ENCODE peak calls at places on chromosome 7, in five cellular contexts. One of them, this sample, is unnamed.

GRCh38 chr7:142885311-142886230 is at the start of gene TRPV6:
- DNase-seq in IMR-90: no peak
- DNase-seq in GM23338: peak
- DNase-seq in natural killer cell: peak
- DNase-seq in AG04450: no peak
- DNase-seq in this sample: no peak

GRCh38 chr7:112930787-112931186 is 140.6 kb upstream of the TMEM168 start:
- DNase-seq in IMR-90: peak
- DNase-seq in GM23338: no peak
- DNase-seq in natural killer cell: no peak
- DNase-seq in AG04450: no peak
- DNase-seq in this sample: no peak

GRCh38 chr7:115356139-115356746 is 434.3 kb downstream of the MDFIC start:
- DNase-seq in IMR-90: peak
- DNase-seq in GM23338: peak
- DNase-seq in natural killer cell: no peak
- DNase-seq in AG04450: no peak
- DNase-seq in this sample: no peak

GRCh38 chr7:144454-144826 is 47.9 kb upstream of the FAM20C start:
- DNase-seq in IMR-90: no peak
- DNase-seq in GM23338: no peak
- DNase-seq in natural killer cell: no peak
- DNase-seq in AG04450: no peak
- DNase-seq in this sample: no peak

GRCh38 chr7:141693082-141693481 is 8.9 kb downstream of the DENND11 start:
- DNase-seq in IMR-90: no peak
- DNase-seq in GM23338: no peak
- DNase-seq in natural killer cell: no peak
- DNase-seq in AG04450: no peak
- DNase-seq in this sample: no peak

GRCh38 chr7:157897686-157898085 is 560.9 kb downstream of the DNAJB6 start:
- DNase-seq in IMR-90: no peak
- DNase-seq in GM23338: no peak
- DNase-seq in natural killer cell: no peak
- DNase-seq in AG04450: no peak
- DNase-seq in this sample: no peak

GRCh38 chr7:44980393-44981034 is 1.7 kb upstream of the MYO1G start:
- DNase-seq in IMR-90: peak
- DNase-seq in GM23338: no peak
- DNase-seq in natural killer cell: no peak
- DNase-seq in AG04450: no peak
- DNase-seq in this sample: no peak

GRCh38 chr7:155877167-155877566 is 64.9 kb upstream of the SHH start:
- DNase-seq in IMR-90: no peak
- DNase-seq in GM23338: no peak
- DNase-seq in natural killer cell: no peak
- DNase-seq in AG04450: no peak
- DNase-seq in this sample: no peak

GRCh38 chr7:92851732-92852131 is 15.4 kb upstream of the CDK6 start:
- DNase-seq in IMR-90: peak
- DNase-seq in GM23338: no peak
- DNase-seq in natural killer cell: no peak
- DNase-seq in AG04450: no peak
- DNase-seq in this sample: no peak

GRCh38 chr7:1555813-1556540 is at the start of gene TMEM184A:
- DNase-seq in IMR-90: no peak
- DNase-seq in GM23338: peak
- DNase-seq in natural killer cell: no peak
- DNase-seq in AG04450: no peak
- DNase-seq in this sample: no peak

GRCh38 chr7:46943996-46944395 is 637.9 kb downstream of the TNS3 start:
- DNase-seq in IMR-90: no peak
- DNase-seq in GM23338: no peak
- DNase-seq in natural killer cell: no peak
- DNase-seq in AG04450: no peak
- DNase-seq in this sample: no peak

GRCh38 chr7:45682836-45683555 is 108.8 kb downstream of the ADCY1 start:
- DNase-seq in IMR-90: no peak
- DNase-seq in GM23338: no peak
- DNase-seq in natural killer cell: no peak
- DNase-seq in AG04450: no peak
- DNase-seq in this sample: no peak

GRCh38 chr7:22001345-22002004 is 55.8 kb upstream of the CDCA7L start:
- DNase-seq in IMR-90: peak
- DNase-seq in GM23338: peak
- DNase-seq in natural killer cell: no peak
- DNase-seq in AG04450: peak
- DNase-seq in this sample: peak

GRCh38 chr7:80420876-80421275 is 91.0 kb downstream of the GNAT3 start:
- DNase-seq in IMR-90: no peak
- DNase-seq in GM23338: no peak
- DNase-seq in natural killer cell: no peak
- DNase-seq in AG04450: no peak
- DNase-seq in this sample: no peak

GRCh38 chr7:95320663-95321062 is 3.7 kb downstream of the PON1 start:
- DNase-seq in IMR-90: no peak
- DNase-seq in GM23338: no peak
- DNase-seq in natural killer cell: no peak
- DNase-seq in AG04450: no peak
- DNase-seq in this sample: no peak

GRCh38 chr7:11706666-11707605 is 125.1 kb downstream of the THSD7A start:
- DNase-seq in IMR-90: no peak
- DNase-seq in GM23338: no peak
- DNase-seq in natural killer cell: no peak
- DNase-seq in AG04450: no peak
- DNase-seq in this sample: no peak

GRCh38 chr7:16436306-16436705 is 15.0 kb upstream of the CRPPA start:
- DNase-seq in IMR-90: no peak
- DNase-seq in GM23338: no peak
- DNase-seq in natural killer cell: no peak
- DNase-seq in AG04450: no peak
- DNase-seq in this sample: no peak

GRCh38 chr7:91383186-91383585 is 119.0 kb downstream of the FZD1 start:
- DNase-seq in IMR-90: peak
- DNase-seq in GM23338: no peak
- DNase-seq in natural killer cell: no peak
- DNase-seq in AG04450: peak
- DNase-seq in this sample: no peak

DNA sequence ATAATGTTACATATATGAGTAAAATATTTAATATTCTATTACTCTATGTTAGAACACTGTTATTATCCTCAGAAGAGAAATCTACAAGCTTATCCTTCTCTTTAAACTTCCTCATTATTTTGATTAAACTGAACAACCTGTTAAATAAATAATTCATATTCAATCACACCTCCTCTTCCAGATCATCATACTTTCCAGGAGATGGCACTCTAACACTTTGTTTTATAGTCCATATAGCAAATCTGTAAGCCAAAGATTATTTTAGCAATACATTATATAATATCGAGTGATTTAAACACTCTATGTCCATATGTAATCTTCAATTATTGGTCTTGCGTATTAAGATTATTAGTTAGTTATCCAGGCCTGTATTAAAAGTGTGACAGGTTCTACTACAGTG is 694.1 kb downstream of the ANKRD7 start:
- DNase-seq in IMR-90: peak
- DNase-seq in GM23338: peak
- DNase-seq in natural killer cell: no peak
- DNase-seq in AG04450: no peak
- DNase-seq in this sample: no peak
- TF ChIP-seq CTCF in IMR-90: peak
- TF ChIP-seq CTCF in GM23338: peak
- TF ChIP-seq CTCF in natural killer cell: no peak
- TF ChIP-seq CTCF in AG04450: peak
- TF ChIP-seq CTCF in this sample: no peak

DNA sequence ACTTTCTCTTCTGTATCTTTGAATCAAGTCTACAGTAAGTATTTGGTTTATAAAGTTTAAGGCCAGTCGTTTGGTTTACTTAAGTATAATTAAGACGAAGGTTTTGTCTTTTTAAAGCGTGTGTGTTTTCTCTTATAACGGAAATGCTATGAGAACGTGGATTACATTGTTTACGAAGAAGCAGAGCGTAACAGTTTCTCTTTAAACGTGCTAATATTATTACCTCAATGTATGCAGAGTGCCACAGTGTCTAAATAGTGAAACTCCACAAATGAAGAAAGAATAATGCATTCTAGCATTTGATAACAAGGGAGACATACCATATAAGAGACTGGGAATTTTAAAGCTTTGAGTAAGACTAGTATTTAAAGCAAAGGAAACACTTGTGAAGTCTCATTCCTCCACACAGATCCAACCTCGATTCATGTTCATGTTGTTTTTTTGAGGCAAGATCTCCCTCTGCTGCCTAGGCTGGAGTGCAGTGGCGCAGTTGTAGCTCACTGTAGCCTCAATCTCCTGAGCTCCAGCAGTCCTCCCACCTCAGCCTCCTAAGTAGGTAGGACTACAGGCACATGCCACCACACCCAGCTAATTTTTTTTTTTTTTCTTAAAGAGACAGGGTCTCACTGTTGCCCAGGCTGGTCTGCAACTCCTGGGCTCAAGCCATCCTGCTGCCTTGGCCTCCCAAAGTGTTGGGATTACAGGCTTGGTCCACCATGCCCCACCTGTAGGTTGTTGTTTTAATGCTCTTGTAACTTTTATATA is 75.1 kb downstream of the ANKRD61 start:
- DNase-seq in IMR-90: peak
- DNase-seq in GM23338: peak
- DNase-seq in natural killer cell: no peak
- DNase-seq in AG04450: no peak
- DNase-seq in this sample: no peak
- TF ChIP-seq CTCF in IMR-90: peak
- TF ChIP-seq CTCF in GM23338: no peak
- TF ChIP-seq CTCF in natural killer cell: no peak
- TF ChIP-seq CTCF in AG04450: peak
- TF ChIP-seq CTCF in this sample: no peak

GRCh38 chr7:27377988-27378387 is 135.4 kb downstream of the EVX1 start:
- DNase-seq in IMR-90: no peak
- DNase-seq in GM23338: peak
- DNase-seq in natural killer cell: no peak
- DNase-seq in AG04450: no peak
- DNase-seq in this sample: no peak
- TF ChIP-seq CTCF in IMR-90: no peak
- TF ChIP-seq CTCF in GM23338: peak
- TF ChIP-seq CTCF in natural killer cell: no peak
- TF ChIP-seq CTCF in AG04450: peak
- TF ChIP-seq CTCF in this sample: no peak

DNA sequence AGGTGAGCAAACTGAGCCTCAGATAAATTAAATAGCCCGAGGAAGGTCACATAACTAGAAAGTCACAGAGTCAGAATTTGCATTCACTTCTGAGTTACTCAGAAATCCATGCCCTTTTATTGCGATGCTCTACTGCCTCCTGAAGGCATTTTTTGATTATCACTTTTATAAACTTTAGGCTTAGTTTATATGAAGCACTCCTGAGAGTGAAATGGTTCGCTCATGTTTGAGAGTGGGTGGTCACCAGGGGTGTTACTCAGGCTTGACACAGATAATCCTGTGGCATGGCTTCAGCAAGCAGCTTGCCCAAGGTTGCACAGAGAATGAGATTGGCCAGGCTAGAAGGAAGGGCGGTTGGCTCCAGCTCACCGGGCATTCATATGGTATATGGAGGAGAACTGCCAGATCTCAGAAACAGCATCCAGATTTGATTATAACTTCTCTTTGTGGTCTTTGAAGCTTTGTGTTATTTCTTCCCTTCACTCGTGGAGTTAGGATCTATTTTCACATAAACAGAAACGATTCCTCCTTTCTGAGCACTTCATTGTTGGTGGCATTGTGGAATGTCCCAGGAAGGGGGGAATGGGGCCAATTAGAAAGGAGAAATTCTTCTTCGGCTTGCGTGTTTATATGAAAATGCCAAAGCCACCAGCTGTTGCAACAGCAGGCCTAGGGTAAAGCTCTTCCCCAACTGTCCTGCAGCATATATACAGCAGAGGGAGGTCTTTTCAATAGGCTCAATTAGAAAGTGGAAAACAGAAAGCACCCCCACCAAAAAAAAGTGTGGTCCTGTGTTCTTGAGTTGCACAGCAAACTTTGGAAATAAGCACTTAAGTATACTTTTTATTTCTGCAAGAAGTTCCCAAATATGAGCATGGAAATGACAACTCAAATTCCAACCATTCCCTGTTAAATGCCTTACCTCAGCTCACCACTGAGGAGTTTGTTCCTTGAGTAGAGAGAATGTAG is 628.8 kb downstream of the SUGCT start:
- DNase-seq in IMR-90: peak
- DNase-seq in GM23338: no peak
- DNase-seq in natural killer cell: no peak
- DNase-seq in AG04450: peak
- DNase-seq in this sample: no peak
- TF ChIP-seq CTCF in IMR-90: peak
- TF ChIP-seq CTCF in GM23338: peak
- TF ChIP-seq CTCF in natural killer cell: no peak
- TF ChIP-seq CTCF in AG04450: peak
- TF ChIP-seq CTCF in this sample: no peak

GRCh38 chr7:154699421-154699820 is 303.5 kb downstream of the PAXIP1 start:
- DNase-seq in IMR-90: no peak
- DNase-seq in GM23338: no peak
- DNase-seq in natural killer cell: no peak
- DNase-seq in AG04450: no peak
- DNase-seq in this sample: no peak

GRCh38 chr7:154696556-154696955 is 306.4 kb downstream of the PAXIP1 start:
- DNase-seq in IMR-90: no peak
- DNase-seq in GM23338: no peak
- DNase-seq in natural killer cell: no peak
- DNase-seq in AG04450: no peak
- DNase-seq in this sample: no peak

GRCh38 chr7:154693646-154694045 is 309.3 kb downstream of the PAXIP1 start:
- DNase-seq in IMR-90: no peak
- DNase-seq in GM23338: no peak
- DNase-seq in natural killer cell: no peak
- DNase-seq in AG04450: no peak
- DNase-seq in this sample: no peak

GRCh38 chr7:154695836-154696235 is 307.1 kb downstream of the PAXIP1 start:
- DNase-seq in IMR-90: no peak
- DNase-seq in GM23338: no peak
- DNase-seq in natural killer cell: no peak
- DNase-seq in AG04450: no peak
- DNase-seq in this sample: no peak

GRCh38 chr7:154698726-154699291 is 304.1 kb downstream of the PAXIP1 start:
- DNase-seq in IMR-90: no peak
- DNase-seq in GM23338: no peak
- DNase-seq in natural killer cell: no peak
- DNase-seq in AG04450: no peak
- DNase-seq in this sample: peak
- TF ChIP-seq CTCF in IMR-90: no peak
- TF ChIP-seq CTCF in GM23338: no peak
- TF ChIP-seq CTCF in natural killer cell: no peak
- TF ChIP-seq CTCF in AG04450: no peak
- TF ChIP-seq CTCF in this sample: peak

GRCh38 chr7:138679793-138680192 is 21.4 kb downstream of the SVOPL start:
- DNase-seq in IMR-90: no peak
- DNase-seq in GM23338: no peak
- DNase-seq in natural killer cell: no peak
- DNase-seq in AG04450: no peak
- DNase-seq in this sample: no peak

GRCh38 chr7:138684360-138684759 is 16.8 kb downstream of the SVOPL start:
- DNase-seq in IMR-90: no peak
- DNase-seq in GM23338: no peak
- DNase-seq in natural killer cell: no peak
- DNase-seq in AG04450: no peak
- DNase-seq in this sample: no peak
- TF ChIP-seq CTCF in IMR-90: no peak
- TF ChIP-seq CTCF in GM23338: no peak
- TF ChIP-seq CTCF in natural killer cell: no peak
- TF ChIP-seq CTCF in AG04450: no peak
- TF ChIP-seq CTCF in this sample: no peak

GRCh38 chr7:4136501-4137110 is 545.5 kb upstream of the FOXK1 start:
- DNase-seq in IMR-90: no peak
- DNase-seq in GM23338: peak
- DNase-seq in natural killer cell: no peak
- DNase-seq in AG04450: no peak
- DNase-seq in this sample: no peak
- TF ChIP-seq CTCF in IMR-90: no peak
- TF ChIP-seq CTCF in GM23338: peak
- TF ChIP-seq CTCF in natural killer cell: no peak
- TF ChIP-seq CTCF in AG04450: no peak
- TF ChIP-seq CTCF in this sample: peak